ENCODE peak calls at places on chromosomes 11 and 22, in five cellular contexts. B is nephron progenitor cell, G is H1, K is upper lobe of right lung, P is Peyer's patch. S is an unnamed sample.

GRCh38 chr11:2892215-2893020 is 6.8 kb upstream of the CDKN1C start:
- DNase-seq in B (peak; percentile 82), G (peak; percentile 59), K (peak; percentile 75), P (peak; percentile 76), S (peak; percentile 46)

GRCh38 chr11:84241374-84242131 is 955.4 kb upstream of the CCDC90B start:
- DNase-seq in B (no peak), G (no peak), K (no peak), P (no peak), S (no peak)

GRCh38 chr11:2694495-2694894 is 5.3 kb downstream of the KCNQ1OT1 start:
- DNase-seq in B (no peak), G (no peak), K (no peak), P (peak; percentile 33), S (no peak)

GRCh38 chr11:100863080-100863581 is 176.0 kb downstream of the ARHGAP42 start:
- DNase-seq in B (no peak), G (no peak), K (no peak), P (no peak), S (peak; percentile 24)

GRCh38 chr22:47033648-47034000 is 271.2 kb downstream of the TBC1D22A start:
- DNase-seq in B (no peak), G (no peak), K (peak; percentile 60), P (no peak), S (no peak)

GRCh38 chr22:20238567-20239062 is 29.5 kb downstream of the RTN4R start:
- DNase-seq in B (peak; percentile 64), G (peak; percentile 34), K (peak; percentile 84), P (peak; percentile 76), S (peak; percentile 34)

GRCh38 chr22:34623580-34623979 is 442.4 kb upstream of the ISX start:
- DNase-seq in B (no peak), G (no peak), K (no peak), P (no peak), S (no peak)

GRCh38 chr11:77886401-77886800 is 65.5 kb downstream of the AAMDC start:
- DNase-seq in B (no peak), G (no peak), K (no peak), P (no peak), S (no peak)

GRCh38 chr11:119830400-119830799 is 101.4 kb upstream of the NECTIN1 start:
- DNase-seq in B (no peak), G (no peak), K (no peak), P (no peak), S (no peak)

GRCh38 chr11:7154881-7155344 is 66.1 kb downstream of the RBMXL2 start:
- DNase-seq in B (no peak), G (no peak), K (no peak), P (no peak), S (no peak)

DNA sequence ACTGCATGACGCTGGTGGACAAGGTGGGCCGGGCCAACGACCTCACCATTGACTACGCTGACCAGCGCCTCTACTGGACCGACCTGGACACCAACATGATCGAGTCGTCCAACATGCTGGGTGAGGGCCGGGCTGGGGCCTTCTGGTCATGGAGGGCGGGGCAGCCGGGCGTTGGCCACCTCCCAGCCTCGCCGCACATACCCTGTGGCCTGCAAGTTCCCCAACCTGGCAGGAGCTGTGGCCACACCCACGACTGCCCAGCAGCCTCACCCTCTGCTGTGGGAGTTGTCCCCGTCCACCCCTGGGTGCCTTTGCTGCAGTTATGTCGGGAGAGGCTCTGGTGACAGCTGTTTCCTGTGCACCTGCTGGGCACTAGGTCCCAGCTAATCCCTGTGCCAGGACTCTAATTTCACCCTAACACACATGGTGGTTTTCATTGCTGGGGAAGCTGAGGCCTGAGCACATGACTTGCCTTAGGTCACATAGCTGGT is 49.0 kb upstream of the PPP6R3 start:
- DNase-seq in B (no peak), G (no peak), K (peak; percentile 68), P (peak; percentile 72), S (no peak)
- TF ChIP-seq CTCF in B (no peak), G (no peak), K (no peak), P (no peak), S (no peak)

GRCh38 chr22:26086359-26086758 is 82.9 kb upstream of the SEZ6L start:
- DNase-seq in B (no peak), G (no peak), K (no peak), P (no peak), S (no peak)
- TF ChIP-seq CTCF in B (no peak), G (no peak), K (no peak), P (no peak), S (no peak)

GRCh38 chr11:46390331-46391171 is 1.0 kb downstream of the CHRM4 start:
- DNase-seq in B (no peak), G (no peak), K (no peak), P (no peak), S (no peak)

GRCh38 chr11:46393231-46393616 is 1.6 kb upstream of the CHRM4 start:
- DNase-seq in B (no peak), G (no peak), K (no peak), P (no peak), S (no peak)

GRCh38 chr11:46391186-46391577 is 394 bp downstream of the CHRM4 start:
- DNase-seq in B (no peak), G (no peak), K (no peak), P (no peak), S (no peak)

GRCh38 chr11:46392421-46393230 is 1.1 kb upstream of the CHRM4 start:
- DNase-seq in B (peak; percentile 96), G (no peak), K (peak; percentile 93), P (peak; percentile 88), S (peak; percentile 81)

GRCh38 chr11:46391578-46392420 is at the start of gene CHRM4:
- DNase-seq in B (peak; percentile 69), G (no peak), K (no peak), P (no peak), S (no peak)
- TF ChIP-seq CTCF in B (peak; percentile 18), G (no peak), K (peak; percentile 24), P (no peak), S (no peak)

GRCh38 chr11:134382830-134383229 is 29.2 kb downstream of the B3GAT1 start:
- DNase-seq in B (no peak), G (no peak), K (no peak), P (no peak), S (no peak)

GRCh38 chr11:134385774-134386565 is 26.1 kb downstream of the B3GAT1 start:
- DNase-seq in B (no peak), G (no peak), K (no peak), P (no peak), S (peak; percentile 23)

GRCh38 chr11:134383576-134384221 is 28.3 kb downstream of the B3GAT1 start:
- DNase-seq in B (no peak), G (no peak), K (no peak), P (no peak), S (no peak)

GRCh38 chr11:134385171-134385570 is 26.9 kb downstream of the B3GAT1 start:
- DNase-seq in B (no peak), G (no peak), K (no peak), P (no peak), S (no peak)

GRCh38 chr11:134384406-134384805 is 27.6 kb downstream of the B3GAT1 start:
- DNase-seq in B (no peak), G (no peak), K (no peak), P (no peak), S (no peak)
- TF ChIP-seq CTCF in B (no peak), G (no peak), K (no peak), P (no peak), S (no peak)

DNA sequence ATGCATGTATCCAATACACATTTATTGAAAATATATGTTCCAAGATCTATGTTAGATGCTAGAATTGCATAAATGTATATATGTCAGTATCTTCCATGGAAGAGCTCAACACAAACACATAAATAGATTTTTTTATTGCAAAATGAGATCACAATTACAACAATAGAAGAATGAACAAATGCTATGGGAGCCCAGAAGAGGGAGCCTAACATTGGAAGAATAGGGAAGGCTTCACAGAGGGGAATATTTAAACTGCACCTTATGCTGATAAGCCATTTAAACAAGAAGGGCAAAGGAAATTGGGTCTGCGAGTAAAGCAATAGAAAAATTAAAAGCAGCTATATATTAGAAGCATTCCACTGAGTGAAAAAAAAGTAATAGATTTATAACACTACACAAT is 96.1 kb upstream of the LRRC55 start:
- DNase-seq in B (no peak), G (no peak), K (no peak), P (no peak), S (no peak)
- TF ChIP-seq CTCF in B (no peak), G (no peak), K (peak; percentile 13), P (no peak), S (peak; percentile 31)

DNA sequence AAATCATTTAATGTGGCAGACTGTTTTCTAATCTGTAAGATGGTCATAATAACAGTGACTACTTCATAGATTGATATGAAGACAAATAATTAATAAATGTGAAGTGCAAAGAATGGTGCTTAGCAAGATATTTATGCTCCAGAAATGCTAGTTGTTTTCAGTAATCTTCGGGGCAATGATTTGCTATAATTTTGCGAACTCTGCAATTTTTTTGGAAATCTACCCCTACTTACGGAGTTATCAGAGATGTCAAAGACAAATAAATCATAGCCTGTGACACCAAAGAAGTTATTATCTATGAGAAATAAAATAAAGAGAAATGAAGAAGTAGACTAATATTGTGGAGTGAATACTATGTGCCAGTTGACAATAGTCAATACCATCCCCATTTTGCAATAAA is 634.1 kb upstream of the LRRC4C start:
- DNase-seq in B (no peak), G (no peak), K (no peak), P (no peak), S (no peak)
- TF ChIP-seq CTCF in B (no peak), G (no peak), K (no peak), P (no peak), S (no peak)

S was measured in epithelial cell of esophagus.